ENCODE peak calls at places on chromosome 1, in five cellular contexts. One of them, this sample, is unnamed.

GRCh38 chr1:3014443-3015268 is 6.6 kb upstream of the ACTRT2 start:
- DNase-seq in nephron progenitor cell: no peak
- DNase-seq in CD4-positive, alpha-beta T cell: no peak
- DNase-seq in sigmoid colon: peak; percentile 34
- DNase-seq in GM20000: no peak
- DNase-seq in this sample: no peak

GRCh38 chr1:6727535-6727934 is 25.9 kb upstream of the DNAJC11 start:
- DNase-seq in nephron progenitor cell: peak; percentile 74
- DNase-seq in CD4-positive, alpha-beta T cell: peak; percentile 50
- DNase-seq in sigmoid colon: no peak
- DNase-seq in GM20000: peak; percentile 80
- DNase-seq in this sample: peak; percentile 30

GRCh38 chr1:206905295-206906164 is 8.3 kb downstream of the IL24 start:
- DNase-seq in nephron progenitor cell: no peak
- DNase-seq in CD4-positive, alpha-beta T cell: no peak
- DNase-seq in sigmoid colon: no peak
- DNase-seq in GM20000: no peak
- DNase-seq in this sample: no peak

GRCh38 chr1:225329041-225329440 is 98.8 kb downstream of the LBR start:
- DNase-seq in nephron progenitor cell: no peak
- DNase-seq in CD4-positive, alpha-beta T cell: no peak
- DNase-seq in sigmoid colon: no peak
- DNase-seq in GM20000: no peak
- DNase-seq in this sample: no peak

GRCh38 chr1:51936531-51936930 is 54.0 kb downstream of the RAB3B start:
- DNase-seq in nephron progenitor cell: no peak
- DNase-seq in CD4-positive, alpha-beta T cell: no peak
- DNase-seq in sigmoid colon: no peak
- DNase-seq in GM20000: no peak
- DNase-seq in this sample: no peak

GRCh38 chr1:46420533-46420915 is 26.4 kb downstream of the FAAH start:
- DNase-seq in nephron progenitor cell: no peak
- DNase-seq in CD4-positive, alpha-beta T cell: no peak
- DNase-seq in sigmoid colon: no peak
- DNase-seq in GM20000: no peak
- DNase-seq in this sample: no peak

GRCh38 chr1:157963713-157964112 is 29.7 kb upstream of the KIRREL1 start:
- DNase-seq in nephron progenitor cell: peak; percentile 85
- DNase-seq in CD4-positive, alpha-beta T cell: peak; percentile 33
- DNase-seq in sigmoid colon: peak; percentile 75
- DNase-seq in GM20000: peak; percentile 69
- DNase-seq in this sample: peak; percentile 41

GRCh38 chr1:107974090-107974489 is 9.1 kb upstream of the VAV3 start:
- DNase-seq in nephron progenitor cell: no peak
- DNase-seq in CD4-positive, alpha-beta T cell: no peak
- DNase-seq in sigmoid colon: no peak
- DNase-seq in GM20000: no peak
- DNase-seq in this sample: no peak

GRCh38 chr1:24216254-24216653 is 29.2 kb upstream of the IFNLR1 start:
- DNase-seq in nephron progenitor cell: peak; percentile 45
- DNase-seq in CD4-positive, alpha-beta T cell: no peak
- DNase-seq in sigmoid colon: no peak
- DNase-seq in GM20000: no peak
- DNase-seq in this sample: no peak

GRCh38 chr1:2544875-2545638 is 11.1 kb upstream of the TNFRSF14 start:
- DNase-seq in nephron progenitor cell: no peak
- DNase-seq in CD4-positive, alpha-beta T cell: no peak
- DNase-seq in sigmoid colon: no peak
- DNase-seq in GM20000: no peak
- DNase-seq in this sample: no peak

GRCh38 chr1:246096356-246096755 is 410.7 kb downstream of the SMYD3 start:
- DNase-seq in nephron progenitor cell: no peak
- DNase-seq in CD4-positive, alpha-beta T cell: no peak
- DNase-seq in sigmoid colon: no peak
- DNase-seq in GM20000: no peak
- DNase-seq in this sample: no peak

GRCh38 chr1:91611498-91611917 is 110.9 kb downstream of the CDC7 start:
- DNase-seq in nephron progenitor cell: peak; percentile 7
- DNase-seq in CD4-positive, alpha-beta T cell: no peak
- DNase-seq in sigmoid colon: no peak
- DNase-seq in GM20000: no peak
- DNase-seq in this sample: no peak

GRCh38 chr1:48057249-48057648 is 60.1 kb upstream of the TRABD2B start:
- DNase-seq in nephron progenitor cell: no peak
- DNase-seq in CD4-positive, alpha-beta T cell: no peak
- DNase-seq in sigmoid colon: no peak
- DNase-seq in GM20000: no peak
- DNase-seq in this sample: no peak

GRCh38 chr1:114558548-114558947 is 22.9 kb downstream of the BCAS2 start:
- DNase-seq in nephron progenitor cell: no peak
- DNase-seq in CD4-positive, alpha-beta T cell: no peak
- DNase-seq in sigmoid colon: no peak
- DNase-seq in GM20000: peak; percentile 47
- DNase-seq in this sample: no peak
- TF ChIP-seq CTCF in nephron progenitor cell: peak; percentile 16
- TF ChIP-seq CTCF in CD4-positive, alpha-beta T cell: peak; percentile 65
- TF ChIP-seq CTCF in sigmoid colon: no peak
- TF ChIP-seq CTCF in GM20000: peak; percentile 23
- TF ChIP-seq CTCF in this sample: no peak

DNA sequence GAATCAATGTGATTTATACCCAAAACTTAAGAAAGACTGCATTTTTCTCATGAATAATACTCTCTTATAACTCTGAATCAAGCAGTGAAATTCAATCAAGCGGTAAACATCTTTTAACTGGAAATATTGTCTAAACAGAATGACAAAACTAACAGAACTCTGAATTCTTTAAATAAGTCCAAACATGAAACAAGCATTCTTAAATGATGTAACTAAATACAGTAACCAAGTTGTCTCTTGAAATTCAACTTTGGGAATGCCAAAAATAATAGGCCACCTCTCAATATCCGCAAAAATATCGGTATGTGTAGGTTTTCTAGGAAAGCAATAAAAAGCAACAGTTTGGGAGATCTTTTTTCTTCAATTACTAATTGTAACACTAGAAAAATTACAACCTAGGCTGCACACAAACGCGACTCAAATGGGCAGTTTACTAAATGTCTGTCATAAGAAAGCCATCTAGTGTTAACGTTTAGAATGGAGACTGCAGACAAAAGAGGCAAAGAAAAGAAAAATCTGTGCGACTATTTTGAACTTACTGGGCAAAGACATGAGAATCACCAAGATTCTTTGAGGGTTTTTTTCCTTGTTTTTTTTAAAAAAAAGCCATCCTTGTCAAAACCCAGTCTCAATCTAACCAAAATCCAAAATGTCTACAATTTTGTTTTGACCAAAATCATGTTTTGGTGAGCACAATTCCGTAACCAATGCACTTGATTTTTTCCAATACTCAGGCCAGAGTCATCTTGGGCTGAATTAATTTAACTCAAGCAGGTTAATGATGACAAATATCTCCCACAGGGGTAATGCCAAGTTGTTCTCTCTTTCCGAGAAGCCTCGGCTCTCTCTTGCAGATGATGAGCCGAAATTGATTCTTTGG is 1.4 kb downstream of the SIPA1L2 start:
- DNase-seq in nephron progenitor cell: no peak
- DNase-seq in CD4-positive, alpha-beta T cell: no peak
- DNase-seq in sigmoid colon: no peak
- DNase-seq in GM20000: no peak
- DNase-seq in this sample: no peak
- TF ChIP-seq CTCF in nephron progenitor cell: no peak
- TF ChIP-seq CTCF in CD4-positive, alpha-beta T cell: peak; percentile 8
- TF ChIP-seq CTCF in sigmoid colon: no peak
- TF ChIP-seq CTCF in GM20000: no peak
- TF ChIP-seq CTCF in this sample: no peak

DNA sequence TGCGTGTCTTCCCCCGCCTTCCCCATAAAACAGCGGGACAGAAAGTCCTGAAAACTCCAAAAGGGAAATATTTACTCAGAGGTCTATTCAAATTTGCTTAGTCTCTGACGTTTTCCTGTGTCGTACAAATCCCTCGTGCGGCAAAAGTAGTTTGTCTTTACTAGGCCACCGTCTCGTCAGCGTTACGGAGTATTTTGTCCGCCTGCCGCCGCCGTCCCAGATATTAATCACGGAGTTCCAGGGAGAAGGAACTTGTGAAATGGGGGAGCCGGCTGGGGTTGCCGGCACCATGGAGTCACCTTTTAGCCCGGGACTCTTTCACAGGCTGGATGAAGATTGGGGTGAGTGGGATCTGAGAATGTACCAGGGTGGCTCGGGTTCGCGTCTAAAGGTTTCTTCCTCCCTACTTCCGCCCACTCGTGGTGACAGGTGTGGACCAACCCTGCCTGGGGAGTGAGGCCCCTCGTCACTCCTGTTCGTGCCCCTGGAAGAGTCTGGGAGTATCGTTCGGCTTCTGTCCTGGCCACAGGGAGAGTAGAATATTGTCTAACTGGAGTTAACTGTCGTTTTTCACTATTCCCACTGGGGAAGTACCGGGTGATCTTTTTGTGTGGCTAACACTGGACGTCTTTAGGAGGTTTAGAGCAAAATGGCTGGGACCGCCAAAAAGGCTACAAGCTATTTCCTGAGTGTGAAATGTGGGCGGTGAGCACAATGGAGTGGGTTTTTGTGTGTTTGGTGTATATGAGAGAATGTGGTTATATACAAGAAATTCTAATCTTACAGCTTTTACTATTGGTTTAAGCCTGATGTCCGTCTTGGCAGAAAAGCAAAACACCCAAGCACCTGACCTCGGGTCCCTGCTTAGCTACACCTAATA is at the start of gene ATF6:
- DNase-seq in nephron progenitor cell: peak; percentile 71
- DNase-seq in CD4-positive, alpha-beta T cell: peak; percentile 67
- DNase-seq in sigmoid colon: peak; percentile 97
- DNase-seq in GM20000: peak; percentile 73
- DNase-seq in this sample: peak; percentile 78
- TF ChIP-seq CTCF in nephron progenitor cell: no peak
- TF ChIP-seq CTCF in CD4-positive, alpha-beta T cell: no peak
- TF ChIP-seq CTCF in sigmoid colon: no peak
- TF ChIP-seq CTCF in GM20000: no peak
- TF ChIP-seq CTCF in this sample: no peak

GRCh38 chr1:27658951-27659496 is 13.0 kb downstream of the IFI6 start:
- DNase-seq in nephron progenitor cell: no peak
- DNase-seq in CD4-positive, alpha-beta T cell: no peak
- DNase-seq in sigmoid colon: peak; percentile 69
- DNase-seq in GM20000: peak; percentile 66
- DNase-seq in this sample: no peak
- TF ChIP-seq CTCF in nephron progenitor cell: no peak
- TF ChIP-seq CTCF in CD4-positive, alpha-beta T cell: no peak
- TF ChIP-seq CTCF in sigmoid colon: no peak
- TF ChIP-seq CTCF in GM20000: no peak
- TF ChIP-seq CTCF in this sample: no peak

This sample was measured in omental fat pad.